ENCODE peak calls at places on chromosomes 6 and 20, in seven cellular contexts. H is K562, L is A549, A is SK-N-SH, Q is transverse colon, C is upper lobe of left lung, R is GM12878. T is an unnamed sample. For H3K4me1, the result is how much of the 10 kb centered on the place peaks cover.

GRCh38 chr6:78910611-78911134 is 43.3 kb downstream of the IRAK1BP1 start:
- DNase-seq in H (peak), A (peak), L (no peak), C (peak), R (no peak), Q (peak), T (no peak)

GRCh38 chr20:17806739-17807441 is 107.1 kb downstream of the BANF2 start:
- DNase-seq in C (peak), A (peak), H (peak), Q (peak), R (no peak), L (no peak), T (peak)

GRCh38 chr6:41581381-41581991 is 35.3 kb downstream of the FOXP4 start:
- DNase-seq in C (no peak), H (no peak), Q (no peak), L (peak), R (no peak), A (peak), T (no peak)

GRCh38 chr20:44028868-44029847 is 114.5 kb downstream of the TOX2 start:
- DNase-seq in C (peak), A (no peak), Q (no peak), H (no peak), L (no peak), R (peak), T (no peak)

GRCh38 chr6:106736502-106736901 is 107.1 kb downstream of the QRSL1 start:
- DNase-seq in H (no peak), R (no peak), C (no peak), L (no peak), A (no peak), Q (no peak), T (no peak)

GRCh38 chr6:155936551-155936950 is 480.9 kb upstream of the NOX3 start:
- DNase-seq in A (no peak), C (no peak), L (no peak), Q (no peak), R (no peak), H (no peak), T (no peak)

GRCh38 chr6:167393731-167394130 is 68.8 kb downstream of the TTLL2 start:
- DNase-seq in R (no peak), C (no peak), L (no peak), H (no peak), Q (no peak), A (no peak), T (no peak)

GRCh38 chr6:498795-499231 is 107.3 kb downstream of the IRF4 start:
- DNase-seq in H (no peak), C (no peak), L (no peak), R (peak), A (no peak), Q (peak), T (no peak)

GRCh38 chr20:52340036-52340634 is 148.6 kb upstream of the ZFP64 start:
- DNase-seq in C (no peak), L (peak), R (no peak), A (no peak), Q (no peak), H (peak), T (no peak)

GRCh38 chr6:106622412-106622811 is 6.9 kb downstream of the RTN4IP1 start:
- DNase-seq in R (no peak), Q (no peak), C (no peak), L (no peak), H (no peak), A (no peak), T (no peak)

GRCh38 chr20:58597021-58597940 is 53.8 kb upstream of the STX16 start:
- DNase-seq in R (no peak), C (no peak), L (no peak), H (no peak), Q (peak), A (no peak), T (peak)

GRCh38 chr20:47727170-47727880 is 58.0 kb downstream of the SULF2 start:
- DNase-seq in H (no peak), Q (peak), L (no peak), R (peak), C (no peak), A (no peak), T (no peak)

GRCh38 chr6:18039481-18039880 is 52.0 kb upstream of the KIF13A start:
- DNase-seq in L (no peak), H (no peak), Q (no peak), C (no peak), A (no peak), R (no peak), T (no peak)

GRCh38 chr20:25148181-25148981 is 47.1 kb upstream of the ENTPD6 start:
- DNase-seq in R (no peak), L (no peak), A (peak), Q (peak), C (peak), H (peak), T (peak)

GRCh38 chr20:48688579-48688978 is 139.2 kb downstream of the PREX1 start:
- DNase-seq in R (no peak), H (no peak), Q (no peak), A (no peak), L (no peak), C (no peak), T (no peak)

GRCh38 chr20:60214901-60215522 is 256.8 kb downstream of the CDH26 start:
- DNase-seq in C (no peak), Q (no peak), L (no peak), A (peak), H (no peak), R (no peak), T (no peak)

GRCh38 chr6:170089937-170090335 is 200.9 kb downstream of the DLL1 start:
- DNase-seq in H (no peak), R (no peak), C (no peak), Q (peak), L (no peak), A (no peak), T (no peak)

GRCh38 chr6:19410477-19410876 is 426.7 kb upstream of the ID4 start:
- DNase-seq in R (no peak), Q (no peak), A (no peak), C (no peak), H (no peak), L (no peak), T (no peak)

GRCh38 chr20:44695295-44696230 is 19.6 kb upstream of the CCN5 start:
- DNase-seq in A (no peak), H (no peak), L (no peak), R (no peak), C (no peak), Q (no peak), T (no peak)

GRCh38 chr6:116556065-116556464 is 2.5 kb downstream of the CALHM4 start:
- DNase-seq in A (no peak), C (no peak), H (no peak), Q (no peak), L (no peak), R (no peak), T (no peak)

GRCh38 chr6:85977661-85978060 is 335.0 kb upstream of the SYNCRIP start:
- DNase-seq in Q (no peak), C (no peak), A (no peak), R (no peak), L (no peak), H (no peak), T (no peak)

GRCh38 chr6:121183742-121184141 is 150.5 kb downstream of the TBC1D32 start:
- DNase-seq in H (no peak), L (no peak), C (no peak), Q (no peak), A (no peak), R (no peak), T (no peak)

GRCh38 chr6:117136702-117137101 is 128.7 kb upstream of the VGLL2 start:
- DNase-seq in R (no peak), L (no peak), Q (no peak), H (no peak), C (no peak), A (no peak), T (no peak)

GRCh38 chr6:113634352-113635163 is 222.6 kb upstream of the MARCKS start:
- DNase-seq in A (no peak), C (no peak), L (no peak), Q (no peak), R (peak), H (no peak), T (no peak)

GRCh38 chr6:78390066-78390465 is 477.3 kb upstream of the IRAK1BP1 start:
- DNase-seq in C (no peak), R (no peak), H (no peak), L (no peak), Q (no peak), A (no peak), T (no peak)

GRCh38 chr6:161917645-161918044 is 643.8 kb upstream of the AGPAT4 start:
- DNase-seq in R (no peak), L (peak), H (no peak), C (no peak), Q (no peak), A (no peak), T (no peak)

GRCh38 chr20:46955601-46956556 is 61.2 kb downstream of the EYA2 start:
- DNase-seq in H (no peak), Q (no peak), C (no peak), A (no peak), R (no peak), L (no peak), T (no peak)

GRCh38 chr20:45934046-45934586 is 367 bp upstream of the PCIF1 start:
- DNase-seq in L (peak), C (no peak), R (no peak), Q (peak), H (peak), A (peak), T (peak)

GRCh38 chr6:81612136-81612535 is 140.3 kb downstream of the TENT5A start:
- DNase-seq in R (no peak), H (no peak), Q (no peak), L (no peak), A (no peak), C (no peak), T (no peak)

GRCh38 chr6:86712039-86712438 is 225.3 kb upstream of the HTR1E start:
- DNase-seq in L (no peak), C (no peak), H (no peak), R (no peak), A (no peak), Q (no peak), T (no peak)

GRCh38 chr6:158205220-158205944 is 37.2 kb downstream of the GTF2H5 start:
- DNase-seq in C (no peak), H (peak), Q (no peak), L (no peak), A (no peak), R (no peak), T (no peak)

GRCh38 chr6:1916334-1916985 is 306.7 kb downstream of the FOXC1 start:
- DNase-seq in A (no peak), H (no peak), Q (no peak), C (no peak), L (no peak), R (no peak), T (no peak)

DNA sequence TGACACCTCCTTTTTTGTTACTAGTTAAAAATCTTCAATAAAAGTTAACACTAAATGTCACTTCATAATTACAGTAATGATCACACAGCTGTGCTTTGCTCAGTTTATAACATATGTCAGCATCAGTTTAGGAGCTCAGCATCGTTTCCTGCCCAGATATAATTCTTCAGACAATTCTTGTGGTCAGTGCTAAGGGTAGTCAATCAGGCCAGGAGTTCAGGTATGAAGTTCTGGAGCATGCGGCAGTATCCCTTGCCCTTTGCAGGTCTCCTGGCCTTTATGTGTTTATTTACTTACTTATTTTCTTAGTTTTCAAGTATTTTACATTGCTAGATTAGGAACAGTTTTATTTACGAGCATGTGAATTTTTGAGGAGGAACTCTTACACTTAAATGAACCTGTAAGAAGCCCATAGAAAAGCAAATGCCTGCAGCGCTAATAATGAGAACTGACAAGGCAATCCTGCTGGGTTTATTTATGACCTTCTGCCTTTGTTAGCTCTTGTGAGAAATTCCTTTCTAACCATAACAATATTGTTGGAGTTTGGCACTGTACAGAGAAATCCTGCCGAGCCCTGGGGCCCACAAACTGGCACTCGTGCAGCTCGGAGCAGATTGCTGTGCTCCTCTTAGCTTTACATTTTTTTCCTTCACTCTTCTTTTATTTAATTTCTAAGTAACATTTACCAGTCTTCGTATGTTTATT is 252.8 kb downstream of the TMEM242 start:
- DNase-seq in L (no peak), C (no peak), Q (no peak), A (no peak), R (no peak), H (no peak), T (no peak)
- TF ChIP-seq EP300 in L (no peak), C (no peak), Q (no peak), A (no peak), R (no peak), H (no peak), T (no peak)

GRCh38 chr6:36243562-36244212 is 26.2 kb upstream of the PNPLA1 start:
- DNase-seq in H (no peak), A (no peak), R (no peak), C (no peak), Q (no peak), L (no peak), T (no peak)
- H3K4me1 ChIP-seq in H (under half), A (under half), R (under half), C (under half), Q (under half), L (under half), T (under half)

GRCh38 chr6:3372912-3373554 is 83.8 kb downstream of the SLC22A23 start:
- DNase-seq in C (no peak), L (no peak), Q (peak), A (no peak), R (no peak), H (no peak), T (no peak)
- TF ChIP-seq EP300 in C (no peak), L (no peak), Q (no peak), A (no peak), R (no peak), H (no peak), T (no peak)

GRCh38 chr20:64110411-64111068 is 3.2 kb upstream of the NPBWR2 start:
- DNase-seq in R (no peak), A (peak), Q (peak), C (no peak), L (no peak), H (no peak), T (peak)

GRCh38 chr20:64109390-64109747 is 2.0 kb upstream of the NPBWR2 start:
- DNase-seq in L (no peak), C (no peak), H (no peak), Q (peak), A (no peak), R (no peak), T (no peak)

GRCh38 chr20:64108731-64109389 is 1.5 kb upstream of the NPBWR2 start:
- DNase-seq in R (no peak), A (no peak), L (no peak), C (no peak), Q (peak), H (no peak), T (no peak)

GRCh38 chr20:64107736-64108457 is 532 bp upstream of the NPBWR2 start:
- DNase-seq in A (no peak), Q (peak), L (no peak), H (peak), C (no peak), R (no peak), T (no peak)

GRCh38 chr20:64109831-64110391 is 2.5 kb upstream of the NPBWR2 start:
- DNase-seq in H (no peak), C (no peak), L (no peak), A (no peak), Q (peak), R (no peak), T (peak)
- H3K4me1 ChIP-seq in H (under half), C (under half), L (under half), A (under half), Q (under half), R (under half), T (under half)

GRCh38 chr20:36825374-36826104 is 50.4 kb upstream of the TLDC2 start:
- DNase-seq in L (no peak), C (no peak), R (no peak), H (no peak), A (peak), Q (no peak), T (no peak)
- TF ChIP-seq EP300 in L (no peak), C (no peak), R (no peak), H (no peak), A (no peak), Q (no peak), T (no peak)

T was measured in ovary.